ENCODE peak calls at places on chromosomes 3 and 15, in five cellular contexts. One of them, this sample, is unnamed. For H3K27me3 and H3K36me3, the result is how much of the 10 kb centered on the place peaks cover.

GRCh38 chr15:101276501-101277037 is 716 bp downstream of the SELENOS start:
- DNase-seq in spleen: no peak
- DNase-seq in heart left ventricle: no peak
- DNase-seq in CD8-positive, alpha-beta T cell: peak
- DNase-seq in CD4-positive, CD25-positive, alpha-beta regulatory T cell: no peak
- DNase-seq in this sample: no peak

GRCh38 chr15:44593042-44593736 is 56.2 kb downstream of the EIF3J start:
- DNase-seq in CD8-positive, alpha-beta T cell: no peak
- DNase-seq in spleen: no peak
- DNase-seq in CD4-positive, CD25-positive, alpha-beta regulatory T cell: no peak
- DNase-seq in heart left ventricle: no peak
- DNase-seq in this sample: no peak

GRCh38 chr3:178685591-178685906 is 149.3 kb downstream of the KCNMB2 start:
- DNase-seq in spleen: no peak
- DNase-seq in CD8-positive, alpha-beta T cell: no peak
- DNase-seq in CD4-positive, CD25-positive, alpha-beta regulatory T cell: no peak
- DNase-seq in heart left ventricle: no peak
- DNase-seq in this sample: no peak

GRCh38 chr3:14007006-14007405 is 117.7 kb downstream of the CHCHD4 start:
- DNase-seq in CD4-positive, CD25-positive, alpha-beta regulatory T cell: no peak
- DNase-seq in spleen: no peak
- DNase-seq in heart left ventricle: no peak
- DNase-seq in CD8-positive, alpha-beta T cell: no peak
- DNase-seq in this sample: no peak

GRCh38 chr15:66581972-66582537 is 16.3 kb upstream of the LCTL start:
- DNase-seq in heart left ventricle: no peak
- DNase-seq in CD4-positive, CD25-positive, alpha-beta regulatory T cell: no peak
- DNase-seq in CD8-positive, alpha-beta T cell: no peak
- DNase-seq in spleen: no peak
- DNase-seq in this sample: no peak

GRCh38 chr3:189108032-189108431 is 63.7 kb upstream of the TPRG1 start:
- DNase-seq in heart left ventricle: no peak
- DNase-seq in spleen: no peak
- DNase-seq in CD4-positive, CD25-positive, alpha-beta regulatory T cell: no peak
- DNase-seq in CD8-positive, alpha-beta T cell: no peak
- DNase-seq in this sample: no peak

GRCh38 chr3:4421121-4421520 is 45.9 kb downstream of the SUMF1 start:
- DNase-seq in CD4-positive, CD25-positive, alpha-beta regulatory T cell: no peak
- DNase-seq in CD8-positive, alpha-beta T cell: no peak
- DNase-seq in spleen: no peak
- DNase-seq in heart left ventricle: no peak
- DNase-seq in this sample: no peak

GRCh38 chr15:69454953-69455352 is 2.3 kb downstream of the RPLP1 start:
- DNase-seq in heart left ventricle: no peak
- DNase-seq in spleen: no peak
- DNase-seq in CD4-positive, CD25-positive, alpha-beta regulatory T cell: no peak
- DNase-seq in CD8-positive, alpha-beta T cell: no peak
- DNase-seq in this sample: no peak

GRCh38 chr15:58348095-58348812 is 83.5 kb upstream of the LIPC start:
- DNase-seq in spleen: no peak
- DNase-seq in CD4-positive, CD25-positive, alpha-beta regulatory T cell: no peak
- DNase-seq in CD8-positive, alpha-beta T cell: no peak
- DNase-seq in heart left ventricle: no peak
- DNase-seq in this sample: no peak

GRCh38 chr3:124995460-124995994 is 60.3 kb downstream of the HEG1 start:
- DNase-seq in CD8-positive, alpha-beta T cell: peak
- DNase-seq in CD4-positive, CD25-positive, alpha-beta regulatory T cell: peak
- DNase-seq in heart left ventricle: peak
- DNase-seq in spleen: no peak
- DNase-seq in this sample: peak

GRCh38 chr15:92897620-92898019 is 2.5 kb upstream of the CHD2 start:
- DNase-seq in heart left ventricle: no peak
- DNase-seq in CD8-positive, alpha-beta T cell: no peak
- DNase-seq in spleen: no peak
- DNase-seq in CD4-positive, CD25-positive, alpha-beta regulatory T cell: no peak
- DNase-seq in this sample: no peak

GRCh38 chr3:64272842-64273241 is 47.6 kb upstream of the PRICKLE2 start:
- DNase-seq in heart left ventricle: no peak
- DNase-seq in CD4-positive, CD25-positive, alpha-beta regulatory T cell: no peak
- DNase-seq in spleen: no peak
- DNase-seq in CD8-positive, alpha-beta T cell: no peak
- DNase-seq in this sample: no peak

GRCh38 chr3:188184649-188185048 is 30.7 kb downstream of the LPP start:
- DNase-seq in spleen: no peak
- DNase-seq in heart left ventricle: no peak
- DNase-seq in CD4-positive, CD25-positive, alpha-beta regulatory T cell: no peak
- DNase-seq in CD8-positive, alpha-beta T cell: no peak
- DNase-seq in this sample: no peak

GRCh38 chr3:46467562-46467961 is 2.9 kb upstream of the LTF start:
- DNase-seq in CD4-positive, CD25-positive, alpha-beta regulatory T cell: no peak
- DNase-seq in heart left ventricle: no peak
- DNase-seq in spleen: no peak
- DNase-seq in CD8-positive, alpha-beta T cell: no peak
- DNase-seq in this sample: no peak

GRCh38 chr15:59062985-59063384 is 42.0 kb upstream of the CCNB2 start:
- DNase-seq in heart left ventricle: no peak
- DNase-seq in CD4-positive, CD25-positive, alpha-beta regulatory T cell: no peak
- DNase-seq in CD8-positive, alpha-beta T cell: no peak
- DNase-seq in spleen: no peak
- DNase-seq in this sample: no peak

GRCh38 chr15:89880727-89881126 is 13.1 kb downstream of the AP3S2 start:
- DNase-seq in CD4-positive, CD25-positive, alpha-beta regulatory T cell: no peak
- DNase-seq in CD8-positive, alpha-beta T cell: no peak
- DNase-seq in heart left ventricle: no peak
- DNase-seq in spleen: no peak
- DNase-seq in this sample: no peak

GRCh38 chr3:45786801-45787495 is 9.4 kb downstream of the SLC6A20 start:
- DNase-seq in CD4-positive, CD25-positive, alpha-beta regulatory T cell: no peak
- DNase-seq in spleen: no peak
- DNase-seq in heart left ventricle: no peak
- DNase-seq in CD8-positive, alpha-beta T cell: no peak
- DNase-seq in this sample: no peak

GRCh38 chr3:107676469-107677309 is 153.9 kb downstream of the BBX start:
- DNase-seq in CD4-positive, CD25-positive, alpha-beta regulatory T cell: no peak
- DNase-seq in heart left ventricle: no peak
- DNase-seq in CD8-positive, alpha-beta T cell: no peak
- DNase-seq in spleen: no peak
- DNase-seq in this sample: no peak

GRCh38 chr3:16464499-16465150 is 48.9 kb downstream of the RFTN1 start:
- DNase-seq in CD4-positive, CD25-positive, alpha-beta regulatory T cell: no peak
- DNase-seq in spleen: no peak
- DNase-seq in CD8-positive, alpha-beta T cell: no peak
- DNase-seq in heart left ventricle: no peak
- DNase-seq in this sample: no peak
- H3K27ac ChIP-seq in CD4-positive, CD25-positive, alpha-beta regulatory T cell: no peak
- H3K27ac ChIP-seq in spleen: no peak
- H3K27ac ChIP-seq in CD8-positive, alpha-beta T cell: no peak
- H3K27ac ChIP-seq in heart left ventricle: no peak
- H3K27ac ChIP-seq in this sample: peak

GRCh38 chr3:105676621-105677300 is 192.1 kb downstream of the CBLB start:
- DNase-seq in CD4-positive, CD25-positive, alpha-beta regulatory T cell: no peak
- DNase-seq in CD8-positive, alpha-beta T cell: no peak
- DNase-seq in spleen: no peak
- DNase-seq in heart left ventricle: no peak
- DNase-seq in this sample: no peak

GRCh38 chr3:105674437-105675065 is 194.3 kb downstream of the CBLB start:
- DNase-seq in spleen: no peak
- DNase-seq in CD8-positive, alpha-beta T cell: no peak
- DNase-seq in CD4-positive, CD25-positive, alpha-beta regulatory T cell: no peak
- DNase-seq in heart left ventricle: peak
- DNase-seq in this sample: no peak

GRCh38 chr3:105678017-105678416 is 190.8 kb downstream of the CBLB start:
- DNase-seq in heart left ventricle: no peak
- DNase-seq in CD8-positive, alpha-beta T cell: no peak
- DNase-seq in CD4-positive, CD25-positive, alpha-beta regulatory T cell: no peak
- DNase-seq in spleen: no peak
- DNase-seq in this sample: no peak

DNA sequence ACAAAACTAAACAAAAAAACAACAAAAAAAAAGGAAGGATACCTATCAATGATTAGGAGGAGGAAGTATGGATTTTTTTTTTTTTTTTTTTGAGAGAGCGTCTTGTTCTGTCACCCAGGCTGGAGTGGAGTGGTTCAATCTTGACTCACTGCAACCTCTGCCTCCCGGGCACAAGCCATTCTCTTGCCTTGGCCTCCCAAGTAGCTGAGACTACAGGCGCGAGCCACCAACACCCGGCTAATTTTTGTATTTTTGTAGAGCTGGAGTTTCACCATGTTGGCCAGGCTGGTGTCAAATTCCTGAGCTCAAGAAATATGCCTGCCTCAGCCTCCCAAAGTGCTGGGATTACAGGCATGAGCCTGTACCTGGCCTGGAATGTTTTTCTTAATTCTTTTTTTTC is 195.8 kb downstream of the CBLB start:
- DNase-seq in spleen: no peak
- DNase-seq in CD8-positive, alpha-beta T cell: no peak
- DNase-seq in CD4-positive, CD25-positive, alpha-beta regulatory T cell: no peak
- DNase-seq in heart left ventricle: no peak
- DNase-seq in this sample: no peak
- H3K27me3 ChIP-seq in spleen: under half
- H3K27me3 ChIP-seq in CD8-positive, alpha-beta T cell: under half
- H3K27me3 ChIP-seq in CD4-positive, CD25-positive, alpha-beta regulatory T cell: under half
- H3K27me3 ChIP-seq in heart left ventricle: under half
- H3K27me3 ChIP-seq in this sample: under half

GRCh38 chr15:60462027-60462426 is 16.9 kb downstream of the ICE2 start:
- DNase-seq in heart left ventricle: no peak
- DNase-seq in CD4-positive, CD25-positive, alpha-beta regulatory T cell: no peak
- DNase-seq in spleen: no peak
- DNase-seq in CD8-positive, alpha-beta T cell: no peak
- DNase-seq in this sample: no peak

GRCh38 chr15:60454824-60455223 is 24.1 kb downstream of the ICE2 start:
- DNase-seq in spleen: no peak
- DNase-seq in CD8-positive, alpha-beta T cell: no peak
- DNase-seq in CD4-positive, CD25-positive, alpha-beta regulatory T cell: no peak
- DNase-seq in heart left ventricle: no peak
- DNase-seq in this sample: no peak

GRCh38 chr15:60460931-60461330 is 18.0 kb downstream of the ICE2 start:
- DNase-seq in CD8-positive, alpha-beta T cell: no peak
- DNase-seq in heart left ventricle: no peak
- DNase-seq in spleen: no peak
- DNase-seq in CD4-positive, CD25-positive, alpha-beta regulatory T cell: no peak
- DNase-seq in this sample: no peak

GRCh38 chr15:60457985-60458384 is 21.0 kb downstream of the ICE2 start:
- DNase-seq in spleen: no peak
- DNase-seq in CD4-positive, CD25-positive, alpha-beta regulatory T cell: no peak
- DNase-seq in CD8-positive, alpha-beta T cell: no peak
- DNase-seq in heart left ventricle: no peak
- DNase-seq in this sample: no peak
- H3K36me3 ChIP-seq in spleen: under half
- H3K36me3 ChIP-seq in CD4-positive, CD25-positive, alpha-beta regulatory T cell: under half
- H3K36me3 ChIP-seq in CD8-positive, alpha-beta T cell: under half
- H3K36me3 ChIP-seq in heart left ventricle: under half
- H3K36me3 ChIP-seq in this sample: half or more

GRCh38 chr15:64162869-64163661 is at the start of gene PPIB:
- DNase-seq in spleen: peak
- DNase-seq in CD4-positive, CD25-positive, alpha-beta regulatory T cell: peak
- DNase-seq in heart left ventricle: peak
- DNase-seq in CD8-positive, alpha-beta T cell: peak
- DNase-seq in this sample: peak
- H3K27ac ChIP-seq in spleen: peak
- H3K27ac ChIP-seq in CD4-positive, CD25-positive, alpha-beta regulatory T cell: peak
- H3K27ac ChIP-seq in heart left ventricle: peak
- H3K27ac ChIP-seq in CD8-positive, alpha-beta T cell: peak
- H3K27ac ChIP-seq in this sample: peak

DNA sequence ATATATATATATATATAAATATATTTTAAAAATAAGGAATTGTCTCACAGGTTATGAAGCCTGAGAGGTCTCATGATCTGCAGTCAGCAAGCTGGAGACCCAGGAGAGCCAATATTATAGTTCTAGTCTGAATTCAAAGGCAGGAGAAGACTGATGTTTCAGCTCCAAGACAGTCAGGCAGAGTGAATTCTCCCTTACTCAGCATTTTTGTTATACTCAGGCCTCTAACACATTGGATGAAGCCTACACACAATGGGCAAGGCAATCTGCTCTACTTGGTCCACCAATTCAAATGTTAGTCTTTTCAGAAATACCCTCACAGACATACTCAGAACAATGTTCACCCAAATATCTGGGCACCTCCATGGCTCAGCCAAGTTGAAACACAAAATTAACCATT is 157.2 kb downstream of the GOLIM4 start:
- DNase-seq in CD4-positive, CD25-positive, alpha-beta regulatory T cell: no peak
- DNase-seq in spleen: no peak
- DNase-seq in heart left ventricle: no peak
- DNase-seq in CD8-positive, alpha-beta T cell: no peak
- DNase-seq in this sample: no peak
- H3K27me3 ChIP-seq in CD4-positive, CD25-positive, alpha-beta regulatory T cell: under half
- H3K27me3 ChIP-seq in spleen: under half
- H3K27me3 ChIP-seq in heart left ventricle: under half
- H3K27me3 ChIP-seq in CD8-positive, alpha-beta T cell: under half
- H3K27me3 ChIP-seq in this sample: under half